ENCODE peak calls at places on chromosomes 13 and 19, in five cellular contexts. D is A549, V is heart left ventricle, T is lower leg skin, N is breast epithelium. B is an unnamed sample.

GRCh38 chr13:112629161-112629560 is 41.2 kb upstream of the TUBGCP3 start:
- DNase-seq in N (peak), T (no peak), V (no peak), D (no peak), B (no peak)

GRCh38 chr19:1752757-1753728 is at the start of gene ONECUT3:
- DNase-seq in V (no peak), T (no peak), D (no peak), N (no peak), B (no peak)

GRCh38 chr13:111175948-111176347 is 60.8 kb downstream of the ARHGEF7 start:
- DNase-seq in T (no peak), N (no peak), D (no peak), V (no peak), B (no peak)

GRCh38 chr19:17091758-17092333 is 16.3 kb downstream of the MYO9B start:
- DNase-seq in T (no peak), D (no peak), V (peak), N (no peak), B (no peak)

GRCh38 chr13:108213946-108214345 is 1.4 kb downstream of the LIG4 start:
- DNase-seq in N (no peak), D (no peak), T (no peak), V (no peak), B (no peak)

GRCh38 chr19:40280608-40281221 is 4.4 kb downstream of the AKT2 start:
- DNase-seq in V (peak), N (no peak), T (peak), D (no peak), B (no peak)

GRCh38 chr19:9793051-9793591 is 24.6 kb upstream of the ZNF846 start:
- DNase-seq in T (peak), V (no peak), N (peak), D (peak), B (no peak)

GRCh38 chr19:13700621-13701020 is 63.7 kb upstream of the MRI1 start:
- DNase-seq in V (no peak), N (no peak), D (no peak), T (no peak), B (no peak)

GRCh38 chr13:104592127-104592526 is 1525.9 kb upstream of the SLC10A2 start:
- DNase-seq in N (no peak), V (no peak), D (no peak), T (no peak), B (no peak)

GRCh38 chr19:13600091-13600490 is 93.8 kb upstream of the CACNA1A start:
- DNase-seq in N (no peak), T (no peak), V (no peak), D (no peak), B (no peak)

GRCh38 chr19:19034204-19034624 is 811 bp downstream of the ARMC6 start:
- DNase-seq in V (no peak), D (peak), N (no peak), T (peak), B (peak)

GRCh38 chr13:67408823-67409222 is 178.7 kb upstream of the PCDH9 start:
- DNase-seq in T (no peak), N (no peak), D (no peak), V (no peak), B (no peak)

GRCh38 chr19:6091771-6092291 is 18.5 kb downstream of the RFX2 start:
- DNase-seq in V (no peak), D (no peak), N (no peak), T (no peak), B (no peak)

GRCh38 chr13:19185086-19185864 is 3.7 kb upstream of the TUBA3C start:
- DNase-seq in T (no peak), D (no peak), N (no peak), V (no peak), B (no peak)

GRCh38 chr19:44806271-44806670 is 2.6 kb upstream of the BCAM start:
- DNase-seq in D (no peak), V (no peak), N (no peak), T (no peak), B (no peak)

GRCh38 chr19:15198006-15198356 is 2.8 kb downstream of the NOTCH3 start:
- DNase-seq in N (no peak), D (peak), T (no peak), V (no peak), B (no peak)

GRCh38 chr19:44202974-44203373 is 9.4 kb upstream of the ZNF227 start:
- DNase-seq in V (no peak), T (no peak), D (no peak), N (no peak), B (no peak)

GRCh38 chr19:10219678-10220077 is 11.5 kb downstream of the S1PR2 start:
- DNase-seq in D (peak), V (no peak), T (no peak), N (no peak), B (no peak)

GRCh38 chr13:21673592-21674270 is 2.9 kb downstream of the FGF9 start:
- DNase-seq in V (peak), N (no peak), T (no peak), D (peak), B (peak)

GRCh38 chr13:35839746-35840273 is 291.4 kb downstream of the DCLK1 start:
- DNase-seq in V (no peak), N (no peak), T (no peak), D (no peak), B (no peak)

GRCh38 chr13:35499131-35500051 is 22.9 kb upstream of the MAB21L1 start:
- DNase-seq in D (no peak), T (no peak), N (no peak), V (peak), B (no peak)

GRCh38 chr13:91375119-91375729 is 23.2 kb upstream of the GPC5 start:
- DNase-seq in D (peak), V (no peak), T (no peak), N (no peak), B (no peak)

GRCh38 chr13:60654405-60654804 is 257.4 kb downstream of the TDRD3 start:
- DNase-seq in D (peak), N (no peak), T (no peak), V (peak), B (peak)

GRCh38 chr19:52170863-52171320 is 529 bp downstream of the ZNF836 start:
- DNase-seq in V (peak), T (no peak), D (no peak), N (no peak), B (peak)

GRCh38 chr19:15244808-15245207 is 12.6 kb upstream of the EPHX3 start:
- DNase-seq in D (no peak), N (no peak), V (no peak), T (no peak), B (no peak)

GRCh38 chr19:21751379-21751778 is 16.0 kb downstream of the ZNF100 start:
- DNase-seq in D (no peak), V (no peak), N (no peak), T (no peak), B (no peak)

GRCh38 chr13:79837741-79838450 is 356.9 kb downstream of the NDFIP2 start:
- DNase-seq in D (no peak), V (no peak), T (no peak), N (no peak), B (peak)

GRCh38 chr19:4636151-4636717 is 3.1 kb upstream of the TNFAIP8L1 start:
- DNase-seq in D (peak), T (no peak), V (peak), N (peak), B (peak)

GRCh38 chr13:19959141-19959830 is 759 bp downstream of the ZMYM2 start:
- DNase-seq in N (peak), T (peak), D (peak), V (peak), B (peak)

GRCh38 chr19:18321729-18322091 is 1.2 kb downstream of the LSM4 start:
- DNase-seq in N (no peak), V (no peak), T (no peak), D (no peak), B (no peak)

GRCh38 chr13:107882708-107883560 is 332.4 kb downstream of the LIG4 start:
- DNase-seq in V (no peak), D (no peak), N (no peak), T (no peak), B (no peak)

GRCh38 chr19:17755977-17756670 is 4.8 kb downstream of the FCHO1 start:
- DNase-seq in D (peak), V (peak), N (no peak), T (no peak), B (no peak)

GRCh38 chr19:28823338-28823961 is 389.5 kb downstream of the UQCRFS1 start:
- DNase-seq in D (no peak), V (no peak), T (no peak), N (no peak), B (no peak)

GRCh38 chr19:41530184-41530534 is 45.8 kb upstream of the CEACAM21 start:
- DNase-seq in D (no peak), N (no peak), V (no peak), T (no peak), B (no peak)

GRCh38 chr19:41532526-41532925 is 43.4 kb upstream of the CEACAM21 start:
- DNase-seq in N (no peak), D (no peak), T (no peak), V (no peak), B (no peak)

GRCh38 chr19:41533691-41534090 is 42.3 kb upstream of the CEACAM21 start:
- DNase-seq in T (no peak), D (no peak), V (no peak), N (no peak), B (no peak)

GRCh38 chr19:41530761-41531301 is 45.1 kb upstream of the CEACAM21 start:
- DNase-seq in V (no peak), T (peak), D (no peak), N (no peak), B (no peak)

GRCh38 chr19:41531438-41532311 is 44.3 kb upstream of the CEACAM21 start:
- DNase-seq in N (peak), D (peak), V (peak), T (peak), B (peak)
- TF ChIP-seq POLR2A in N (peak), D (no peak), V (peak), T (no peak), B (peak)

GRCh38 chr19:50798116-50798942 is 8.1 kb downstream of the ACP4 start:
- DNase-seq in V (no peak), N (no peak), D (no peak), T (no peak), B (no peak)
- TF ChIP-seq POLR2A in V (no peak), N (no peak), D (no peak), T (no peak), B (no peak)

GRCh38 chr19:35265126-35265995 is 3.4 kb upstream of the USF2 start:
- DNase-seq in D (no peak), V (no peak), N (peak), T (no peak), B (no peak)

GRCh38 chr19:35266904-35267817 is 1.6 kb upstream of the USF2 start:
- DNase-seq in N (no peak), D (peak), T (peak), V (peak), B (no peak)

GRCh38 chr19:35266149-35266903 is 2.4 kb upstream of the USF2 start:
- DNase-seq in D (no peak), V (no peak), N (peak), T (no peak), B (no peak)

GRCh38 chr19:35262101-35262761 is 6.5 kb upstream of the USF2 start:
- DNase-seq in V (no peak), D (no peak), N (peak), T (no peak), B (peak)

DNA sequence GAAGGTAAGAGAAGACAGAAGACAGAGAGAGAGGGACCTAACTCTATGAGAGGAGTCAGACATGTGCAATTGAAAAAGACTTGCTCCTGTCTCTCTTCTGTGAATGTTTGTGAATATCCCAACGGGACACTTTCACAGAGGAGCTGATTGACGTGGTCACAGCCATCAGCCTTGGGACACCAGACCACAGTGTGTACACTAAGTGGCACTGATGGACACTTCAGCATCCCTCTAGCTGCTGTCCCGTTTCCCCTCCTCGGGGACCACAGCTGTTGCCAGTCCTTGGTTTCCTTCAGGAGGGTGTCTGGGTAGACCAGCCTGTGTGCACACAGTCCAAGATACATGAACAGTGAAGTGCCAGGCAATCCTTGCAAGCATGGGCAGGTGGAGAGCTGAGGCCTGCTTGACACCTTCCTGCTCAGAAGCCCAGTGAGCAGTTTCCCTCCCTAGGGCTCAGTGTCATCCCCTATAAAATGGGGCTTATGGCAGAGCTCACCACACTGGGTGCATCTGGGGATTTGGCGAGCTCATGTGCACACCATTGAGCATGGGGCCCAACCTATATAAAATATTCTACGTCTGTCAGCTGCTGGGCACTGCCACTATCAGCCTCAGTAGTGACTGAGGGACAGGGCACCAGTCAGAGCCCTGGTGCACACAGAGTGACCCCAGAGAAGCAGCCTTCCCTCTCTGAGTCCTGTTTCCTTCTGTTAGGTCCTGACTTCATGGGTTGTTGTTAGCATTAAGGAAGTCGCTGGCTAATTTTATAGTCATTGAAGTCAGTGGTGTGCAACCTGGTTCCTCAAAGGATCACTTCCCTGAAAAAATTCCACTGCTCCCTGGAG is 4.3 kb upstream of the USF2 start:
- DNase-seq in N (peak), D (no peak), T (peak), V (no peak), B (no peak)
- TF ChIP-seq POLR2A in N (no peak), D (peak), T (no peak), V (no peak), B (no peak)

GRCh38 chr19:55451163-55451521 is 8.0 kb upstream of the SHISA7 start:
- DNase-seq in N (no peak), V (no peak), T (no peak), D (no peak), B (no peak)

GRCh38 chr19:55451522-55452380 is 8.7 kb upstream of the SHISA7 start:
- DNase-seq in N (no peak), D (no peak), T (no peak), V (no peak), B (no peak)

GRCh38 chr19:55447421-55448174 is 4.5 kb upstream of the SHISA7 start:
- DNase-seq in D (peak), V (peak), T (peak), N (no peak), B (peak)

GRCh38 chr19:55452381-55453325 is 8.8 kb downstream of the ISOC2 start:
- DNase-seq in D (peak), T (peak), V (peak), N (peak), B (peak)

DNA sequence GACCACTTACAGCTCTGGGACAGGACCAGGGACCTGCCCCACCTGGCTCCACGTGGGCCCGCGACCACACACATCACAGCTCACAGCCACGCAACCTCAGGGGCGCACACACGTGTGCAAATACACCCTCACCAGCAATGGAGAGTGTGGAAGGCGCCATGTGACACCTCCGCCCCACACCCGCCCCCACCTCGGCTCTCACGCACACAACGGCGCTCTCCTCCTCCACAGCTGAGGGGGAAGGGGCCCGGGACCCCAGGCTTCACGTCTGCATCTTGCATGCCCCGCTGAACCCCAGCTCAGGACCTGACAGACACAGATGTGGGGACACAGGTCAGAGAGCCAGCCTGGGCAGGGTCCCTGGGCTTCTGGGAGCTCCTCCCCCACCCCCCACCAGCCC is 6.4 kb upstream of the SHISA7 start:
- DNase-seq in D (no peak), T (no peak), V (no peak), N (no peak), B (no peak)
- TF ChIP-seq POLR2A in D (no peak), T (no peak), V (no peak), N (no peak), B (no peak)